ENCODE peak calls at places on chromosomes 4 and X, in four cellular contexts. M is IMR-90, N is hepatocyte, X is SK-N-SH. A is an unnamed sample.

GRCh38 chr4:39464886-39465501 is 6.1 kb downstream of the LIAS start:
- DNase-seq in M (peak), N (peak), X (peak), A (peak)

GRCh38 chr4:136495076-136495475 is 1037.2 kb downstream of the PCDH18 start:
- DNase-seq in M (no peak), N (no peak), X (no peak), A (no peak)

GRCh38 chr4:153780221-153780620 is 8.7 kb downstream of the SFRP2 start:
- DNase-seq in X (no peak), N (no peak), M (no peak), A (no peak)

GRCh38 chrX:93874554-93874953 is 200.5 kb downstream of the FAM133A start:
- DNase-seq in X (peak), M (no peak), N (peak), A (peak)

GRCh38 chrX:133868687-133869086 is 116.7 kb downstream of the GPC3 start:
- DNase-seq in M (no peak), X (peak), N (no peak), A (no peak)

GRCh38 chr4:38328963-38329729 is 334.9 kb upstream of the KLF3 start:
- DNase-seq in X (no peak), N (no peak), M (no peak), A (no peak)

GRCh38 chrX:107624893-107625292 is 3.4 kb upstream of the PRPS1 start:
- DNase-seq in N (no peak), M (no peak), X (no peak), A (no peak)

GRCh38 chrX:69144854-69145253 is 20.4 kb downstream of the PJA1 start:
- DNase-seq in M (no peak), N (no peak), X (no peak), A (no peak)

GRCh38 chrX:52995974-52996304 is 37.6 kb upstream of the FAM156A start:
- DNase-seq in X (no peak), N (no peak), M (no peak), A (no peak)

GRCh38 chr4:3440011-3440410 is 1.8 kb upstream of the HGFAC start:
- DNase-seq in X (no peak), M (no peak), N (no peak), A (no peak)

GRCh38 chr4:4720671-4721070 is 138.8 kb upstream of the MSX1 start:
- DNase-seq in M (no peak), X (no peak), N (no peak), A (no peak)

GRCh38 chrX:99798951-99799350 is 611.1 kb downstream of the PCDH19 start:
- DNase-seq in X (no peak), N (no peak), M (no peak), A (no peak)

GRCh38 chr4:24488399-24489164 is 95.8 kb downstream of the DHX15 start:
- DNase-seq in X (peak), N (peak), M (peak), A (peak)

GRCh38 chrX:128781506-128781905 is 729.3 kb upstream of the ACTRT1 start:
- DNase-seq in X (peak), N (peak), M (no peak), A (no peak)

GRCh38 chr4:100576570-100576969 is 58.7 kb upstream of the EMCN start:
- DNase-seq in X (no peak), N (no peak), M (no peak), A (no peak)

GRCh38 chr4:46179356-46179755 is 55.5 kb upstream of the GABRG1 start:
- DNase-seq in N (no peak), M (no peak), X (no peak), A (no peak)

GRCh38 chr4:165133150-165133549 is 20.5 kb upstream of the TMEM192 start:
- DNase-seq in X (no peak), N (no peak), M (no peak), A (no peak)

GRCh38 chr4:132275583-132276121 is 873.4 kb upstream of the PCDH10 start:
- DNase-seq in N (no peak), M (no peak), X (no peak), A (no peak)

GRCh38 chr4:138891610-138892009 is 124.0 kb upstream of the NOCT start:
- DNase-seq in X (peak), N (no peak), M (no peak), A (no peak)

GRCh38 chr4:123017636-123018390 is 95.4 kb upstream of the NUDT6 start:
- DNase-seq in X (peak), M (peak), N (no peak), A (peak)

GRCh38 chrX:64894454-64895038 is 81.7 kb downstream of the ZC4H2 start:
- DNase-seq in X (peak), N (peak), M (peak), A (peak)

GRCh38 chr4:172202480-172203076 is 389.4 kb downstream of the GALNTL6 start:
- DNase-seq in N (peak), M (peak), X (peak), A (no peak)

GRCh38 chr4:7112656-7113055 is 44.8 kb upstream of the GRPEL1 start:
- DNase-seq in M (no peak), X (no peak), N (no peak), A (no peak)

GRCh38 chr4:119053245-119053644 is 82.4 kb upstream of the MYOZ2 start:
- DNase-seq in N (no peak), M (peak), X (no peak), A (no peak)

GRCh38 chr4:147546341-147546740 is 65.4 kb downstream of the EDNRA start:
- DNase-seq in X (no peak), M (peak), N (no peak), A (peak)

GRCh38 chrX:119573840-119574393 is 446 bp upstream of the UBE2A start:
- DNase-seq in N (peak), X (peak), M (peak), A (peak)

GRCh38 chrX:115622534-115622933 is 61.6 kb downstream of the PLS3 start:
- DNase-seq in N (no peak), M (no peak), X (no peak), A (no peak)

GRCh38 chr4:8394125-8394524 is 46.4 kb downstream of the ACOX3 start:
- DNase-seq in N (peak), X (no peak), M (peak), A (no peak)

GRCh38 chr4:150501019-150501727 is 80.8 kb upstream of the MAB21L2 start:
- DNase-seq in M (peak), N (no peak), X (no peak), A (peak)

GRCh38 chrX:40094900-40095587 is 2.7 kb downstream of the BCOR start:
- DNase-seq in N (no peak), X (peak), M (no peak), A (no peak)

GRCh38 chrX:140034916-140035315 is 69.6 kb upstream of the CXorf66 start:
- DNase-seq in X (peak), N (no peak), M (no peak), A (no peak)

GRCh38 chr4:123878976-123879375 is 482.4 kb downstream of the SPRY1 start:
- DNase-seq in X (no peak), N (no peak), M (no peak), A (no peak)

GRCh38 chrX:13223868-13224555 is 95.8 kb downstream of the ATXN3L start:
- DNase-seq in M (peak), N (peak), X (no peak), A (peak)

GRCh38 chr4:16772366-16772850 is 126.0 kb downstream of the LDB2 start:
- DNase-seq in N (no peak), M (peak), X (no peak), A (no peak)

GRCh38 chrX:64642482-64642881 is 247.2 kb upstream of the MTMR8 start:
- DNase-seq in X (peak), M (no peak), N (no peak), A (no peak)

GRCh38 chrX:27765718-27766117 is 42.1 kb upstream of the MAGEB10 start:
- DNase-seq in X (no peak), M (no peak), N (no peak), A (no peak)

GRCh38 chr4:128427832-128428366 is 140.3 kb upstream of the PGRMC2 start:
- DNase-seq in N (peak), M (peak), X (peak), A (peak)

GRCh38 chr4:73406548-73406875 is 2.4 kb downstream of the ALB start:
- DNase-seq in M (no peak), X (no peak), N (no peak), A (no peak)

GRCh38 chrX:16445166-16445752 is 204.7 kb upstream of the S100G start:
- DNase-seq in X (peak), M (peak), N (peak), A (peak)

GRCh38 chr4:1856071-1856919 is at the start of gene LETM1:
- DNase-seq in M (peak), N (peak), X (peak), A (peak)

GRCh38 chr4:1855334-1856070 is 454 bp downstream of the LETM1 start:
- DNase-seq in M (no peak), N (peak), X (peak), A (no peak)

GRCh38 chr4:1856920-1857699 is 1.2 kb upstream of the LETM1 start:
- DNase-seq in M (no peak), N (peak), X (peak), A (peak)

GRCh38 chr4:1852904-1853623 is 2.9 kb downstream of the LETM1 start:
- DNase-seq in M (no peak), N (no peak), X (no peak), A (no peak)

DNA sequence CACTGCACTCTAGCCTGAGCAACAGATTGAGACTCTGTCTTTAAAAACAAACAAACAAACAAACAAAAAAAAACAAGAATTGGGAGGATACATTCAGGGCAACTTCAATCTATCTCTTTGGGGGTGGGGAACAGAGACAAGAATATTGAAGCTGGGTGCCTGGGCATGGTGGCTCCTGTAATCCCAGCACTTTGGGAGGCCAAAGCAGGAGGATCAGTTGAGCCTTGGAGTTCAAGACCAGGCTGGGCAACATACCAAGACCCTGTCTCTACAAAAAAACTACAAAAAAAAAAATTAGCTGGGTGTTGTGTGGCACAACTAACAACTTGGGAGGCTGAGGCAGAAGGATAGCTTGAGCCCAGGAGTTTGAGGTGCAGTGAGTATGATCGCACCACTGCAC is 1.2 kb downstream of the LETM1 start:
- DNase-seq in N (no peak), X (no peak), M (no peak), A (no peak)
- H3K4me2 ChIP-seq in N (peak), X (peak), M (peak), A (peak)

GRCh38 chr4:1762264-1763010 is 30.7 kb upstream of the FGFR3 start:
- DNase-seq in N (no peak), X (no peak), M (no peak), A (no peak)

GRCh38 chr4:1760521-1761001 is 32.5 kb upstream of the FGFR3 start:
- DNase-seq in N (no peak), X (peak), M (no peak), A (no peak)

GRCh38 chr4:1763070-1763549 is 30.0 kb upstream of the FGFR3 start:
- DNase-seq in N (no peak), X (no peak), M (no peak), A (no peak)

GRCh38 chr4:1759818-1760223 is 33.3 kb upstream of the FGFR3 start:
- DNase-seq in M (no peak), X (no peak), N (no peak), A (no peak)

GRCh38 chr4:1761130-1761688 is 31.9 kb upstream of the FGFR3 start:
- DNase-seq in X (no peak), N (no peak), M (no peak), A (no peak)
- H2AFZ ChIP-seq in X (no peak), N (no peak), M (no peak), A (no peak)

DNA sequence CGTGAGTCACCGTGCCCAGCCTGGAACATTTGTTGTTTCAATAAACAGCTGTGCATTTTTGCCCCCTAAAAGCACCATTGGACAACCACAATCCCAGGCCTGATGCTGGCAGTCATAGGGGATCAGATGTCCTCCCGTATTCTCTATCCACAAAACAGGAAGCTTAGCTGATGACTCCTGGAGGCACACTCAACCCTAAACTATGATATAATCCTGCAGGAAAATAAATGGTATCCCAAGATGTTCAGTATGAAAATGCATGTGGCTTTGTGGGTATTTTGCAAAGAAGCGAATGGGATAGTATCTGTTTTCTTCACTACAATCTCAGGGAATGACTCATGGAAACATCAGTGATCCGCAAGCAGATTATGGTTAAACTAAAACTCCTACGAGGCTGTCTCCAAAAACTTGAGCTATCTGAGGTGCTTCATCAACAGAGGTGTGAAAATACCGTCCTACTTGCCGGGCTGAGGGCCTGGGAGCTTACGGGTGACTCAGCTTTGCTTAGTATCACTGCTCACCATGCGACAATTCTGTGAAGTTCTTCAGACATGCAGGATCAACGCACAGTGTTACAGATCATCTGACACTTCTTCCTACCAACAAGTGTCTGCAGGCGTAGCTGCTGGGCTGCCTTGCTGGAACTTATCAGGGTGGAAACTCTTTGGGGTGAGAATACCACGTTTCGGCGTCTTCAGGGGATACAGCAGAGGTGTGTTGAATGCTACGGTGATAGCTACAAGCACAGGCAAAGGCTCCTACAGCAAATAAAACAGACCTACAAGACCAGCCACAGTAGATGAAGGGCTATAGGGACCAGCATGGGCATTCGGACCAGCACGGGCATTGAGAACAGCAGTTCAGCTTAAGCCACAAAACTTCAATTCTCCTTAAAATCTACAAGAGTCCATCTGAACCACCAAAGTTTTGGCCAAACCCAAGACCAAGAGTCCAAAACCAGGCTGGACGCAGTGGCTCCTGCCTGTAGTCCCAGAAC is 148.5 kb downstream of the DHRSX start:
- DNase-seq in X (no peak), N (peak), M (peak), A (peak)
- H3K4me2 ChIP-seq in X (peak), N (no peak), M (peak), A (no peak)

DNA sequence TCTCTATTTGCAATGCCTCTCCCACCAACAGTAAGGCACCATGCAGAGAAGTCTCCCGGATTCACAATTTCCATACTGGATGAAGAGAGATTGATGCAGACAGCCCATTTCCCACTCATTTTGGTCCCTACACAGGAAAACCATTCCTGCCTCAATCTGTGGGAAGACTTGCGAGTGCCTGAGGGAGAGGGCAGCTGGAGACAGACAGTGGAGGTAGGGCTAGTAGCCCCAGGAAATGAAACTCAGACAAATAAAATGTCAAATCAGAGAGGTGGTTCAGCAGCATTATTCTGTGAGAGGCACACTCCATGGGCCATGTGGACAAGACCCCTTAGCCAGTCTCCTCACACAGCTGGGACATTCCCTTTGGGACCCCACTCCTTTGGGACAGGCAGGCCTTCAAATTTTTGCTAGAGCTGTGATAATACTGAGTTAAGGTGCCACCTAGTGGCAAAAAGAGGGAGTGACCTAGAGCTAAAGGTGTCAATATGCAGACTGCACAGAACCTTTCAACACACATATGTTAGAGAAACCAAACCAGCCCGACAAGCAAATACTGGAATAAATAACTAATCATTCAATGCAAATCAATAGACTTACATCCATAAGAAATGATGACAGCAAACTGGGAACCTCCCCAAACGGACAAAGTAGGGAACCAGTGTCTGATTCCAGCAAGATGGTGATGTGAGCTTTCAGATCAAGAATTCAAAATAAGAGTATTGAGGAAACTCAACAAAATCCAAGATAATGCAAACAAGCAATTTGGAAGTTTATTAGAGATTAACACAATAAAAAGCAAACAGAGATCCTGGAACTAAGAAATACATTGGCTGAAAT is 1865.3 kb upstream of the AGA start:
- DNase-seq in X (peak), M (peak), N (peak), A (peak)
- H2AFZ ChIP-seq in X (no peak), M (peak), N (no peak), A (no peak)

DNA sequence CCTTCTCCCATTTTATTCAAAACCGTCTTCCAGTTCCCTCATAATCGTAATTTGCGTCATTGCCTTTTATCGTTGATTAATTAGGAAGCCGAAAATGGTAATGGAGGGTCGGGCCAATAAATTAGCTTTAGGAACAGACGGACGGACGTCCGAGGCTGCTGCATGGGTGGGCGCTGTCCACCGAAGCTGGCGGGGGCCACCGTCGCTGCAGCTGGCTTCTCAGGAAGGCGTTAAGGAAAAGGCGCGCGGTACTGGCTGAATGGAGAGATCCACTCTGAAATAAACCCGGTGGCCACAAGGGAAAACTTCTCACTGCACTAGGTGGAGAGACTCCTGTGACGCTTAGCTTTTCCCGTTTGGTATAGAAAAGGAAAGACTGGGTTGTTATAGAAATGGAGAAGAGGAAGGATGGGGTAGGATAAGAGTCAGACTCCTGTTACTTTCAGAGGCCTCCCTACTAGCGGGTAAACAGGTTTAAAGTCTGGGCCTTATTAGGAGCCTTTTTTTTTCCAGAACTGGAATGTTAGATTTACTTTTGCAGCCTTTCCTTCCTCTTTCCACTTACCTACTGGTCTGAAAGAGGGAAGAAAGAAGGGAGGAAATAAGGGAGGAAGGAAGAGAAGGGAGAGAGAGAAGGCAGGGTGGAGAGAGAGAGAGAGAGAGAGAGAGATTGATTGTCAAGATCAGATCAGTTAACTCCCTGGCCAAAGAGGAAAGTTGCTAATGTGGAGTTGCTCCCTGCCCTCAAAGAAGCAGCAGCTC is 11.3 kb upstream of the PRDM8 start:
- DNase-seq in N (no peak), X (no peak), M (peak), A (no peak)
- H3K4me2 ChIP-seq in N (peak), X (no peak), M (peak), A (peak)

DNA sequence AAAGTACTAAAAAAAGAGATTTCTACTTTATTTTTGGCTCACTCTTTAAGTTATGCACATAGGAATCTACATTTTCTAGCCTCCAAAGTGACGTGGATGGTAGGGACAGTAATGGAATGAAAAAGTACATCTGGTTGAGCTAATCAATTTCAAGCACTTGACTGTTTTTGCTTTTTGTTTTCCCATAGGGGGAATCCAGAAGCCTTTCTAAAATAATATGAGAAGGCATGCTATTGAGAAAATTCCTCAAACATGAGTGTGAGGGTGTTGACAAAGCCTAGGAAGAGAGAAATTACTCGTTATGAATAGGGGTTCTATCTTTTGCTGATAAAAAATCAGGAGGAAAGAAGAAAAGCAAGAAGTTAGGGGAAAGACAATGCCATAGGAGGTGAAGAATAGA is 242.5 kb upstream of the PUDP start:
- DNase-seq in M (no peak), X (no peak), N (no peak), A (no peak)
- H2AFZ ChIP-seq in M (no peak), X (no peak), N (no peak), A (no peak)